ENCODE peak calls at places on chromosome 4, in four cellular contexts. One of them, this sample, is unnamed.

GRCh38 chr4:185787926-185788679 is 23.9 kb downstream of the SORBS2 start:
- DNase-seq in A549: no peak
- DNase-seq in H1: no peak
- DNase-seq in HepG2: no peak
- DNase-seq in this sample: no peak

GRCh38 chr4:95215991-95216605 is 332.7 kb downstream of the UNC5C start:
- DNase-seq in A549: no peak
- DNase-seq in H1: no peak
- DNase-seq in HepG2: no peak
- DNase-seq in this sample: no peak

GRCh38 chr4:149031399-149031798 is 589.2 kb upstream of the NR3C2 start:
- DNase-seq in A549: no peak
- DNase-seq in H1: no peak
- DNase-seq in HepG2: peak; percentile 0
- DNase-seq in this sample: no peak

GRCh38 chr4:94403735-94404134 is 48.0 kb upstream of the PDLIM5 start:
- DNase-seq in A549: no peak
- DNase-seq in H1: no peak
- DNase-seq in HepG2: no peak
- DNase-seq in this sample: no peak

GRCh38 chr4:95732061-95732460 is 107.8 kb upstream of the PDHA2 start:
- DNase-seq in A549: peak; percentile 26
- DNase-seq in H1: no peak
- DNase-seq in HepG2: no peak
- DNase-seq in this sample: no peak

GRCh38 chr4:177375971-177376370 is 66.3 kb downstream of the AGA start:
- DNase-seq in A549: no peak
- DNase-seq in H1: no peak
- DNase-seq in HepG2: no peak
- DNase-seq in this sample: no peak

GRCh38 chr4:73593631-73594241 is 26.5 kb downstream of the RASSF6 start:
- DNase-seq in A549: no peak
- DNase-seq in H1: no peak
- DNase-seq in HepG2: peak; percentile 39
- DNase-seq in this sample: no peak

GRCh38 chr4:20857081-20857480 is 156.8 kb downstream of the PACRGL start:
- DNase-seq in A549: no peak
- DNase-seq in H1: no peak
- DNase-seq in HepG2: no peak
- DNase-seq in this sample: no peak

GRCh38 chr4:103137446-103137827 is 37.8 kb upstream of the BDH2 start:
- DNase-seq in A549: no peak
- DNase-seq in H1: no peak
- DNase-seq in HepG2: no peak
- DNase-seq in this sample: no peak

GRCh38 chr4:112813790-112814189 is 176.8 kb downstream of the LARP7 start:
- DNase-seq in A549: no peak
- DNase-seq in H1: no peak
- DNase-seq in HepG2: no peak
- DNase-seq in this sample: no peak

GRCh38 chr4:1294424-1294823 is 4.7 kb downstream of the MAEA start:
- DNase-seq in A549: no peak
- DNase-seq in H1: no peak
- DNase-seq in HepG2: no peak
- DNase-seq in this sample: no peak

GRCh38 chr4:104743141-104743748 is 248.6 kb upstream of the CXXC4 start:
- DNase-seq in A549: no peak
- DNase-seq in H1: no peak
- DNase-seq in HepG2: no peak
- DNase-seq in this sample: no peak

GRCh38 chr4:103104886-103105285 is 5.3 kb upstream of the BDH2 start:
- DNase-seq in A549: no peak
- DNase-seq in H1: no peak
- DNase-seq in HepG2: no peak
- DNase-seq in this sample: no peak

GRCh38 chr4:167715176-167715575 is 377.2 kb upstream of the ANXA10 start:
- DNase-seq in A549: no peak
- DNase-seq in H1: no peak
- DNase-seq in HepG2: no peak
- DNase-seq in this sample: no peak
- TF ChIP-seq RFX5 in A549: no peak
- TF ChIP-seq RFX5 in H1: no peak
- TF ChIP-seq RFX5 in HepG2: no peak
- TF ChIP-seq RFX5 in this sample: no peak

GRCh38 chr4:167219090-167219489 is 15.2 kb downstream of the SPOCK3 start:
- DNase-seq in A549: no peak
- DNase-seq in H1: no peak
- DNase-seq in HepG2: no peak
- DNase-seq in this sample: no peak
- TF ChIP-seq PHF8 in A549: no peak
- TF ChIP-seq PHF8 in H1: no peak
- TF ChIP-seq PHF8 in HepG2: no peak
- TF ChIP-seq PHF8 in this sample: no peak

GRCh38 chr4:82551734-82552133 is 10.1 kb downstream of the TMEM150C start:
- DNase-seq in A549: no peak
- DNase-seq in H1: no peak
- DNase-seq in HepG2: no peak
- DNase-seq in this sample: no peak

GRCh38 chr4:82559735-82560120 is 2.1 kb downstream of the TMEM150C start:
- DNase-seq in A549: no peak
- DNase-seq in H1: no peak
- DNase-seq in HepG2: no peak
- DNase-seq in this sample: no peak

GRCh38 chr4:82560853-82561744 is 689 bp downstream of the TMEM150C start:
- DNase-seq in A549: no peak
- DNase-seq in H1: no peak
- DNase-seq in HepG2: no peak
- DNase-seq in this sample: no peak

GRCh38 chr4:82553020-82553419 is 8.8 kb downstream of the TMEM150C start:
- DNase-seq in A549: no peak
- DNase-seq in H1: no peak
- DNase-seq in HepG2: no peak
- DNase-seq in this sample: no peak

GRCh38 chr4:82555279-82555678 is 6.5 kb downstream of the TMEM150C start:
- DNase-seq in A549: no peak
- DNase-seq in H1: no peak
- DNase-seq in HepG2: no peak
- DNase-seq in this sample: no peak
- TF ChIP-seq RFX5 in A549: no peak
- TF ChIP-seq RFX5 in H1: no peak
- TF ChIP-seq RFX5 in HepG2: no peak
- TF ChIP-seq RFX5 in this sample: no peak

GRCh38 chr4:137705171-137705783 is 173.0 kb upstream of the PCDH18 start:
- DNase-seq in A549: no peak
- DNase-seq in H1: no peak
- DNase-seq in HepG2: no peak
- DNase-seq in this sample: no peak
- TF ChIP-seq PHF8 in A549: no peak
- TF ChIP-seq PHF8 in H1: no peak
- TF ChIP-seq PHF8 in HepG2: no peak
- TF ChIP-seq PHF8 in this sample: no peak

GRCh38 chr4:146742416-146742815 is 103.7 kb downstream of the POU4F2 start:
- DNase-seq in A549: no peak
- DNase-seq in H1: no peak
- DNase-seq in HepG2: no peak
- DNase-seq in this sample: no peak
- TF ChIP-seq RFX5 in A549: no peak
- TF ChIP-seq RFX5 in H1: no peak
- TF ChIP-seq RFX5 in HepG2: no peak
- TF ChIP-seq RFX5 in this sample: no peak

GRCh38 chr4:86927843-86928395 is 6.9 kb upstream of the AFF1 start:
- DNase-seq in A549: peak; percentile 71
- DNase-seq in H1: no peak
- DNase-seq in HepG2: peak; percentile 87
- DNase-seq in this sample: no peak
- TF ChIP-seq PHF8 in A549: no peak
- TF ChIP-seq PHF8 in H1: no peak
- TF ChIP-seq PHF8 in HepG2: no peak
- TF ChIP-seq PHF8 in this sample: no peak

GRCh38 chr4:89800012-89800516 is 36.9 kb downstream of the SNCA start:
- DNase-seq in A549: no peak
- DNase-seq in H1: no peak
- DNase-seq in HepG2: no peak
- DNase-seq in this sample: no peak
- TF ChIP-seq RFX5 in A549: no peak
- TF ChIP-seq RFX5 in H1: no peak
- TF ChIP-seq RFX5 in HepG2: no peak
- TF ChIP-seq RFX5 in this sample: no peak